ENCODE peak calls at places on chromosome 16, in seven cellular contexts. J, B, T, N, Y, V and A are unnamed samples.

GRCh38 chr16:70018254-70018653 is 67.1 kb downstream of the CLEC18A start:
- DNase-seq in T (peak; percentile 64), J (no peak), Y (peak; percentile 5), V (peak; percentile 29), N (no peak), B (peak; percentile 68), A (no peak)

GRCh38 chr16:75230471-75231110 is 11.8 kb downstream of the CTRB1 start:
- DNase-seq in T (no peak), N (no peak), B (no peak), J (no peak), Y (no peak), V (no peak), A (no peak)

GRCh38 chr16:46743232-46743719 is 4.9 kb downstream of the MYLK3 start:
- DNase-seq in V (no peak), N (no peak), J (no peak), T (peak; percentile 79), Y (no peak), B (peak; percentile 33), A (no peak)

GRCh38 chr16:79543219-79543618 is 57.3 kb downstream of the MAF start:
- DNase-seq in V (no peak), N (peak; percentile 85), J (no peak), Y (no peak), T (no peak), B (no peak), A (no peak)

GRCh38 chr16:65763640-65764305 is 602.7 kb upstream of the CDH5 start:
- DNase-seq in Y (no peak), J (no peak), T (no peak), V (peak; percentile 24), B (no peak), N (no peak), A (no peak)

GRCh38 chr16:72013389-72013788 is 4.8 kb downstream of the DHODH start:
- DNase-seq in V (peak; percentile 29), N (no peak), B (peak; percentile 37), J (no peak), Y (no peak), T (no peak), A (no peak)

GRCh38 chr16:55323637-55324490 is at the start of gene IRX6:
- DNase-seq in B (peak; percentile 77), T (peak; percentile 76), V (peak; percentile 53), Y (no peak), N (no peak), J (no peak), A (peak; percentile 76)

GRCh38 chr16:74190292-74190691 is 106.3 kb upstream of the PSMD7 start:
- DNase-seq in Y (no peak), N (no peak), T (no peak), V (no peak), B (no peak), J (no peak), A (no peak)

GRCh38 chr16:87846705-87847466 is 22.4 kb downstream of the SLC7A5 start:
- DNase-seq in V (no peak), Y (no peak), N (no peak), B (no peak), T (no peak), J (no peak), A (no peak)

GRCh38 chr16:74625500-74626350 is 18.8 kb upstream of the GLG1 start:
- DNase-seq in T (no peak), Y (no peak), J (peak; percentile 3), B (no peak), N (no peak), V (no peak), A (no peak)

GRCh38 chr16:24102120-24102740 is 153.9 kb upstream of the CACNG3 start:
- DNase-seq in J (no peak), B (no peak), N (peak; percentile 64), V (no peak), T (no peak), Y (no peak), A (no peak)

GRCh38 chr16:83714286-83714685 is 93.5 kb upstream of the HSBP1 start:
- DNase-seq in V (no peak), B (no peak), J (no peak), T (peak; percentile 76), N (no peak), Y (no peak), A (no peak)

GRCh38 chr16:89925596-89926079 is 2.5 kb downstream of the TUBB3 start:
- DNase-seq in Y (no peak), N (no peak), T (no peak), J (no peak), V (no peak), B (no peak), A (no peak)

GRCh38 chr16:75065149-75065807 is 51.3 kb downstream of the LDHD start:
- DNase-seq in J (no peak), Y (peak; percentile 32), T (peak; percentile 58), V (peak; percentile 37), N (no peak), B (no peak), A (no peak)

GRCh38 chr16:31711344-31711845 is 162.2 kb upstream of the ZNF267 start:
- DNase-seq in N (no peak), B (no peak), V (no peak), J (no peak), T (no peak), Y (no peak), A (no peak)

GRCh38 chr16:76749780-76750375 is 441.1 kb upstream of the MON1B start:
- DNase-seq in Y (no peak), J (no peak), B (no peak), N (no peak), V (no peak), T (no peak), A (no peak)

GRCh38 chr16:68257251-68257905 is 6.9 kb upstream of the SLC7A6 start:
- DNase-seq in J (no peak), Y (no peak), V (no peak), B (no peak), N (peak; percentile 32), T (peak; percentile 83), A (no peak)

GRCh38 chr16:964696-965395 is 5.9 kb downstream of the LMF1 start:
- DNase-seq in T (peak; percentile 72), Y (peak; percentile 58), B (no peak), N (no peak), J (no peak), V (no peak), A (no peak)

GRCh38 chr16:31181102-31181830 is 1.3 kb downstream of the FUS start:
- DNase-seq in B (no peak), Y (no peak), J (peak; percentile 28), N (no peak), T (no peak), V (peak; percentile 38), A (peak; percentile 37)

GRCh38 chr16:13307255-13307654 is 405.9 kb downstream of the SHISA9 start:
- DNase-seq in B (no peak), V (no peak), T (no peak), J (no peak), N (no peak), Y (no peak), A (no peak)

GRCh38 chr16:67727521-67728485 is 8.7 kb upstream of the GFOD2 start:
- DNase-seq in T (no peak), J (no peak), N (no peak), V (no peak), B (no peak), Y (no peak), A (no peak)

GRCh38 chr16:49094471-49094870 is 187.2 kb downstream of the CBLN1 start:
- DNase-seq in V (no peak), Y (no peak), J (no peak), N (no peak), B (no peak), T (no peak), A (no peak)

GRCh38 chr16:85418978-85419491 is 194.1 kb upstream of the GSE1 start:
- DNase-seq in V (no peak), Y (no peak), J (no peak), B (no peak), N (no peak), T (peak; percentile 53), A (peak; percentile 2)

GRCh38 chr16:82987767-82988166 is 361.0 kb downstream of the CDH13 start:
- DNase-seq in J (no peak), Y (no peak), V (no peak), B (no peak), N (no peak), T (no peak), A (no peak)

GRCh38 chr16:31107465-31107867 is 720 bp upstream of the BCKDK start:
- DNase-seq in J (no peak), B (no peak), V (peak; percentile 2), Y (no peak), N (no peak), T (no peak), A (no peak)

GRCh38 chr16:50747206-50747956 is 5.5 kb downstream of the CYLD start:
- DNase-seq in T (peak; percentile 61), Y (no peak), V (no peak), N (no peak), J (no peak), B (no peak), A (no peak)